ENCODE peak calls at places on chromosomes 6 and 20, in ten cellular contexts. One of them, this sample, is unnamed. For H3K27me3 and H3K9me3, the result is how much of the 10 kb centered on the place peaks cover.

GRCh38 chr6:38805682-38806081 is 90.6 kb downstream of the DNAH8 start:
- DNase-seq in left ventricle myocardium inferior: no peak
- DNase-seq in tibial nerve: no peak
- DNase-seq in osteoblast: no peak
- DNase-seq in PC-3: no peak
- DNase-seq in cardiac muscle cell: no peak
- DNase-seq in transverse colon: no peak
- DNase-seq in CD8-positive, alpha-beta T cell: no peak
- DNase-seq in ovary: no peak
- DNase-seq in upper lobe of left lung: no peak
- DNase-seq in this sample: no peak

GRCh38 chr6:169266261-169266660 is 12.6 kb upstream of the THBS2 start:
- DNase-seq in cardiac muscle cell: no peak
- DNase-seq in upper lobe of left lung: no peak
- DNase-seq in ovary: no peak
- DNase-seq in left ventricle myocardium inferior: no peak
- DNase-seq in PC-3: no peak
- DNase-seq in tibial nerve: no peak
- DNase-seq in CD8-positive, alpha-beta T cell: no peak
- DNase-seq in osteoblast: no peak
- DNase-seq in transverse colon: no peak
- DNase-seq in this sample: no peak

GRCh38 chr6:31575335-31575901 is at the start of gene TNF:
- DNase-seq in upper lobe of left lung: no peak
- DNase-seq in left ventricle myocardium inferior: peak
- DNase-seq in CD8-positive, alpha-beta T cell: no peak
- DNase-seq in tibial nerve: peak
- DNase-seq in cardiac muscle cell: no peak
- DNase-seq in PC-3: no peak
- DNase-seq in osteoblast: peak
- DNase-seq in ovary: no peak
- DNase-seq in transverse colon: peak
- DNase-seq in this sample: peak

GRCh38 chr6:15588966-15589634 is 73.7 kb downstream of the DTNBP1 start:
- DNase-seq in left ventricle myocardium inferior: no peak
- DNase-seq in tibial nerve: no peak
- DNase-seq in cardiac muscle cell: no peak
- DNase-seq in PC-3: peak
- DNase-seq in transverse colon: no peak
- DNase-seq in upper lobe of left lung: no peak
- DNase-seq in ovary: no peak
- DNase-seq in osteoblast: peak
- DNase-seq in CD8-positive, alpha-beta T cell: no peak
- DNase-seq in this sample: no peak

GRCh38 chr6:84766118-84766683 is 1.8 kb upstream of the TBX18 start:
- DNase-seq in tibial nerve: no peak
- DNase-seq in osteoblast: peak
- DNase-seq in ovary: no peak
- DNase-seq in transverse colon: no peak
- DNase-seq in PC-3: no peak
- DNase-seq in left ventricle myocardium inferior: peak
- DNase-seq in CD8-positive, alpha-beta T cell: no peak
- DNase-seq in cardiac muscle cell: no peak
- DNase-seq in upper lobe of left lung: peak
- DNase-seq in this sample: no peak

GRCh38 chr6:125058562-125058961 is 95.0 kb upstream of the TPD52L1 start:
- DNase-seq in osteoblast: no peak
- DNase-seq in tibial nerve: no peak
- DNase-seq in ovary: no peak
- DNase-seq in upper lobe of left lung: no peak
- DNase-seq in left ventricle myocardium inferior: no peak
- DNase-seq in cardiac muscle cell: no peak
- DNase-seq in CD8-positive, alpha-beta T cell: no peak
- DNase-seq in transverse colon: no peak
- DNase-seq in PC-3: no peak
- DNase-seq in this sample: no peak

GRCh38 chr20:40768105-40768504 is 79.1 kb upstream of the MAFB start:
- DNase-seq in osteoblast: no peak
- DNase-seq in cardiac muscle cell: no peak
- DNase-seq in PC-3: no peak
- DNase-seq in ovary: no peak
- DNase-seq in transverse colon: no peak
- DNase-seq in CD8-positive, alpha-beta T cell: no peak
- DNase-seq in left ventricle myocardium inferior: no peak
- DNase-seq in upper lobe of left lung: no peak
- DNase-seq in tibial nerve: no peak
- DNase-seq in this sample: no peak

GRCh38 chr6:139852484-139853140 is 478.2 kb upstream of the CITED2 start:
- DNase-seq in left ventricle myocardium inferior: no peak
- DNase-seq in ovary: no peak
- DNase-seq in PC-3: peak
- DNase-seq in osteoblast: no peak
- DNase-seq in upper lobe of left lung: no peak
- DNase-seq in CD8-positive, alpha-beta T cell: no peak
- DNase-seq in tibial nerve: no peak
- DNase-seq in cardiac muscle cell: no peak
- DNase-seq in transverse colon: peak
- DNase-seq in this sample: no peak

GRCh38 chr6:85705220-85705619 is 62.5 kb upstream of the SYNCRIP start:
- DNase-seq in tibial nerve: no peak
- DNase-seq in left ventricle myocardium inferior: no peak
- DNase-seq in CD8-positive, alpha-beta T cell: no peak
- DNase-seq in ovary: no peak
- DNase-seq in transverse colon: no peak
- DNase-seq in PC-3: no peak
- DNase-seq in cardiac muscle cell: no peak
- DNase-seq in upper lobe of left lung: peak
- DNase-seq in osteoblast: no peak
- DNase-seq in this sample: no peak

GRCh38 chr6:816510-817084 is 123.7 kb upstream of the EXOC2 start:
- DNase-seq in ovary: no peak
- DNase-seq in left ventricle myocardium inferior: no peak
- DNase-seq in transverse colon: no peak
- DNase-seq in tibial nerve: no peak
- DNase-seq in upper lobe of left lung: no peak
- DNase-seq in CD8-positive, alpha-beta T cell: no peak
- DNase-seq in osteoblast: no peak
- DNase-seq in cardiac muscle cell: no peak
- DNase-seq in PC-3: no peak
- DNase-seq in this sample: no peak

GRCh38 chr20:44990425-44990824 is 24.1 kb downstream of the STK4 start:
- DNase-seq in CD8-positive, alpha-beta T cell: no peak
- DNase-seq in PC-3: no peak
- DNase-seq in cardiac muscle cell: no peak
- DNase-seq in upper lobe of left lung: no peak
- DNase-seq in ovary: no peak
- DNase-seq in osteoblast: peak
- DNase-seq in transverse colon: no peak
- DNase-seq in tibial nerve: no peak
- DNase-seq in left ventricle myocardium inferior: no peak
- DNase-seq in this sample: no peak
- H3K4me3 ChIP-seq in CD8-positive, alpha-beta T cell: peak
- H3K4me3 ChIP-seq in PC-3: no peak
- H3K4me3 ChIP-seq in cardiac muscle cell: no peak
- H3K4me3 ChIP-seq in upper lobe of left lung: peak
- H3K4me3 ChIP-seq in ovary: no peak
- H3K4me3 ChIP-seq in osteoblast: peak
- H3K4me3 ChIP-seq in transverse colon: peak
- H3K4me3 ChIP-seq in tibial nerve: peak
- H3K4me3 ChIP-seq in left ventricle myocardium inferior: peak
- H3K4me3 ChIP-seq in this sample: peak

DNA sequence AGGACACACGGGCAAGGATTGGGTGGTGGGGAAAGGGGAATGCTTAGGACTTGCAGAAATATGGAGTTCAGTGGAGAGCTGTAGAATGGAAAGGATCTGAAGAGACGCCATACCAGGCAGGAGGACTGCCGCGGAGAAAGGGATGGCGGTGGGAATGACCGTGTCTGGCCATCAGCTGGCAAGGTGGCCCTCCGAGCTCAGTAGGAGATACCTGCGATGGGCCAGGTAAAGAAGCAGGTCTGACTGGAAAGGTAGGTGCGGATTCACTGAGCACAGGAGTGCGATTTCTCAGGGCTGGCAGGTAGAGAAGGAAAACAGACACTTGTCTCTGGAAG is 26.0 kb downstream of the PCK1 start:
- DNase-seq in upper lobe of left lung: no peak
- DNase-seq in PC-3: no peak
- DNase-seq in tibial nerve: no peak
- DNase-seq in transverse colon: no peak
- DNase-seq in CD8-positive, alpha-beta T cell: no peak
- DNase-seq in osteoblast: peak
- DNase-seq in left ventricle myocardium inferior: no peak
- DNase-seq in cardiac muscle cell: no peak
- DNase-seq in ovary: no peak
- DNase-seq in this sample: no peak
- H3K27me3 ChIP-seq in upper lobe of left lung: under half
- H3K27me3 ChIP-seq in PC-3: under half
- H3K27me3 ChIP-seq in tibial nerve: under half
- H3K27me3 ChIP-seq in transverse colon: under half
- H3K27me3 ChIP-seq in CD8-positive, alpha-beta T cell: under half
- H3K27me3 ChIP-seq in osteoblast: under half
- H3K27me3 ChIP-seq in left ventricle myocardium inferior: half or more
- H3K27me3 ChIP-seq in cardiac muscle cell: under half
- H3K27me3 ChIP-seq in ovary: under half
- H3K27me3 ChIP-seq in this sample: under half

GRCh38 chr20:56003111-56003800 is 2.1 kb downstream of the CBLN4 start:
- DNase-seq in transverse colon: no peak
- DNase-seq in CD8-positive, alpha-beta T cell: no peak
- DNase-seq in osteoblast: no peak
- DNase-seq in ovary: peak
- DNase-seq in cardiac muscle cell: no peak
- DNase-seq in left ventricle myocardium inferior: no peak
- DNase-seq in PC-3: no peak
- DNase-seq in upper lobe of left lung: peak
- DNase-seq in tibial nerve: no peak
- DNase-seq in this sample: no peak

GRCh38 chr20:56005389-56005715 is at the start of gene CBLN4:
- DNase-seq in upper lobe of left lung: peak
- DNase-seq in cardiac muscle cell: no peak
- DNase-seq in osteoblast: no peak
- DNase-seq in ovary: no peak
- DNase-seq in CD8-positive, alpha-beta T cell: no peak
- DNase-seq in PC-3: no peak
- DNase-seq in tibial nerve: no peak
- DNase-seq in left ventricle myocardium inferior: no peak
- DNase-seq in transverse colon: no peak
- DNase-seq in this sample: no peak

GRCh38 chr20:56004611-56005388 is 519 bp downstream of the CBLN4 start:
- DNase-seq in osteoblast: peak
- DNase-seq in ovary: no peak
- DNase-seq in left ventricle myocardium inferior: no peak
- DNase-seq in transverse colon: no peak
- DNase-seq in upper lobe of left lung: peak
- DNase-seq in tibial nerve: no peak
- DNase-seq in cardiac muscle cell: no peak
- DNase-seq in CD8-positive, alpha-beta T cell: no peak
- DNase-seq in PC-3: no peak
- DNase-seq in this sample: no peak

GRCh38 chr20:56001890-56002289 is 3.4 kb downstream of the CBLN4 start:
- DNase-seq in transverse colon: no peak
- DNase-seq in osteoblast: no peak
- DNase-seq in cardiac muscle cell: no peak
- DNase-seq in CD8-positive, alpha-beta T cell: no peak
- DNase-seq in tibial nerve: no peak
- DNase-seq in PC-3: no peak
- DNase-seq in upper lobe of left lung: no peak
- DNase-seq in ovary: no peak
- DNase-seq in left ventricle myocardium inferior: no peak
- DNase-seq in this sample: no peak

DNA sequence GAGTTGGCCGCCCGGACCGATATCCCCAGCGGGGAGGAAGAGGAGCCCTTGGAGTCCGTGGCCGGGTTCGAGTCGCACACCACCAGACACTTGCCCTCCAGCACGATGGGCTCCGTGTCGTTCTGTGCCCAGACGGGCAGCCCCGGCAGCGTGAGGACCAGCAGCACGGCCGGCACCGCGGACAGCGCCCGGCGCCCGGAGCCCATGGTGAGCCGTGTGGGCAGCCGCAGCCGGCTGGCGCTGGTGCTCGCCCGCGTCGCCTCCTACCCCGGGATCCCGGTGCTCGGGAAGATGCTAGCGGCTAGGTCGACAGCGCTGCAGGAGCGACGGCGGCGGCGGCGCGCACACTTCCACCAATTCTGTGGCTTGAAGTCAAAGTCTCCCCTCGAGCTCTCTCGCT is 1.4 kb downstream of the CBLN4 start:
- DNase-seq in osteoblast: peak
- DNase-seq in ovary: peak
- DNase-seq in transverse colon: peak
- DNase-seq in cardiac muscle cell: no peak
- DNase-seq in left ventricle myocardium inferior: no peak
- DNase-seq in CD8-positive, alpha-beta T cell: no peak
- DNase-seq in tibial nerve: no peak
- DNase-seq in PC-3: no peak
- DNase-seq in upper lobe of left lung: peak
- DNase-seq in this sample: no peak
- H3K9me3 ChIP-seq in osteoblast: under half
- H3K9me3 ChIP-seq in ovary: under half
- H3K9me3 ChIP-seq in transverse colon: under half
- H3K9me3 ChIP-seq in cardiac muscle cell: under half
- H3K9me3 ChIP-seq in left ventricle myocardium inferior: under half
- H3K9me3 ChIP-seq in CD8-positive, alpha-beta T cell: under half
- H3K9me3 ChIP-seq in tibial nerve: under half
- H3K9me3 ChIP-seq in PC-3: under half
- H3K9me3 ChIP-seq in upper lobe of left lung: under half
- H3K9me3 ChIP-seq in this sample: under half

GRCh38 chr6:166365221-166365620 is 17.5 kb downstream of the MPC1 start:
- DNase-seq in osteoblast: peak
- DNase-seq in upper lobe of left lung: no peak
- DNase-seq in tibial nerve: no peak
- DNase-seq in ovary: no peak
- DNase-seq in left ventricle myocardium inferior: no peak
- DNase-seq in PC-3: no peak
- DNase-seq in cardiac muscle cell: no peak
- DNase-seq in transverse colon: no peak
- DNase-seq in CD8-positive, alpha-beta T cell: no peak
- DNase-seq in this sample: no peak

GRCh38 chr6:166361080-166361429 is 18.7 kb upstream of the SFT2D1 start:
- DNase-seq in tibial nerve: peak
- DNase-seq in osteoblast: no peak
- DNase-seq in cardiac muscle cell: no peak
- DNase-seq in upper lobe of left lung: no peak
- DNase-seq in CD8-positive, alpha-beta T cell: no peak
- DNase-seq in left ventricle myocardium inferior: peak
- DNase-seq in PC-3: peak
- DNase-seq in transverse colon: no peak
- DNase-seq in ovary: no peak
- DNase-seq in this sample: no peak

GRCh38 chr6:166364480-166364879 is 18.3 kb downstream of the MPC1 start:
- DNase-seq in left ventricle myocardium inferior: no peak
- DNase-seq in tibial nerve: no peak
- DNase-seq in upper lobe of left lung: no peak
- DNase-seq in transverse colon: no peak
- DNase-seq in osteoblast: no peak
- DNase-seq in CD8-positive, alpha-beta T cell: no peak
- DNase-seq in ovary: no peak
- DNase-seq in cardiac muscle cell: peak
- DNase-seq in PC-3: no peak
- DNase-seq in this sample: no peak

GRCh38 chr6:166355552-166355951 is 13.2 kb upstream of the SFT2D1 start:
- DNase-seq in ovary: no peak
- DNase-seq in CD8-positive, alpha-beta T cell: no peak
- DNase-seq in osteoblast: no peak
- DNase-seq in tibial nerve: no peak
- DNase-seq in cardiac muscle cell: no peak
- DNase-seq in left ventricle myocardium inferior: no peak
- DNase-seq in PC-3: no peak
- DNase-seq in upper lobe of left lung: no peak
- DNase-seq in transverse colon: no peak
- DNase-seq in this sample: no peak

GRCh38 chr6:166360243-166361079 is 18.1 kb upstream of the SFT2D1 start:
- DNase-seq in CD8-positive, alpha-beta T cell: no peak
- DNase-seq in osteoblast: peak
- DNase-seq in transverse colon: no peak
- DNase-seq in ovary: no peak
- DNase-seq in upper lobe of left lung: no peak
- DNase-seq in cardiac muscle cell: no peak
- DNase-seq in left ventricle myocardium inferior: no peak
- DNase-seq in PC-3: peak
- DNase-seq in tibial nerve: no peak
- DNase-seq in this sample: no peak
- H3K4me3 ChIP-seq in CD8-positive, alpha-beta T cell: no peak
- H3K4me3 ChIP-seq in osteoblast: no peak
- H3K4me3 ChIP-seq in transverse colon: no peak
- H3K4me3 ChIP-seq in ovary: no peak
- H3K4me3 ChIP-seq in upper lobe of left lung: no peak
- H3K4me3 ChIP-seq in cardiac muscle cell: no peak
- H3K4me3 ChIP-seq in left ventricle myocardium inferior: no peak
- H3K4me3 ChIP-seq in PC-3: no peak
- H3K4me3 ChIP-seq in tibial nerve: no peak
- H3K4me3 ChIP-seq in this sample: no peak

This sample was measured in CD4-positive, CD25-positive, alpha-beta regulatory T cell.